ENCODE peak calls at places on chromosomes 13 and 19, in four cellular contexts. N, S, A and C are unnamed samples.

GRCh38 chr13:107767119-107767518 is 448.2 kb downstream of the LIG4 start:
- DNase-seq in N (peak; percentile 75), S (no peak), A (no peak), C (no peak)

GRCh38 chr13:98986226-98986846 is 8.5 kb upstream of the DOCK9 start:
- DNase-seq in N (no peak), S (no peak), A (no peak), C (no peak)

GRCh38 chr19:34217952-34218817 is 36.2 kb upstream of the GARRE1 start:
- DNase-seq in N (peak; percentile 84), S (no peak), A (peak; percentile 86), C (peak; percentile 84)

GRCh38 chr13:112249644-112250610 is 126.2 kb upstream of the SPACA7 start:
- DNase-seq in N (no peak), S (no peak), A (no peak), C (no peak)

GRCh38 chr13:69935043-69935442 is 172.6 kb upstream of the ATXN8OS start:
- DNase-seq in N (no peak), S (no peak), A (no peak), C (peak; percentile 18)

GRCh38 chr19:5193192-5193591 is 147.4 kb downstream of the PTPRS start:
- DNase-seq in N (no peak), S (no peak), A (no peak), C (no peak)

GRCh38 chr13:113785051-113786010 is 26.3 kb downstream of the TMEM255B start:
- DNase-seq in N (no peak), S (no peak), A (no peak), C (peak; percentile 32)

GRCh38 chr13:102651892-102652291 is 43.0 kb downstream of the METTL21C start:
- DNase-seq in N (no peak), S (no peak), A (no peak), C (no peak)

GRCh38 chr19:40417714-40417996 is 4.5 kb upstream of the PRX start:
- DNase-seq in N (no peak), S (no peak), A (no peak), C (no peak)

GRCh38 chr13:113982296-113982661 is 8.4 kb upstream of the C13orf46 start:
- DNase-seq in N (no peak), S (peak; percentile 43), A (no peak), C (no peak)

GRCh38 chr13:41028051-41028450 is 8.9 kb upstream of the ELF1 start:
- DNase-seq in N (no peak), S (no peak), A (no peak), C (no peak)